ENCODE peak calls at places on chromosomes 16 and 17, in nine cellular contexts. Q is body of pancreas, R is tibial nerve, K is IMR-90, C is spleen, E is prostate gland, S is A549, B is heart left ventricle, L is H54. P is an unnamed sample.

GRCh38 chr17:78234261-78234865 is 2.9 kb downstream of the TMEM235 start:
- DNase-seq in Q (no peak), B (no peak), E (no peak), C (no peak), R (no peak), L (no peak), S (no peak), K (no peak), P (no peak)

GRCh38 chr17:41494524-41494923 is 4.8 kb upstream of the KRT36 start:
- DNase-seq in Q (no peak), C (no peak), B (no peak), S (no peak), E (no peak), K (peak), L (peak), R (no peak), P (no peak)

GRCh38 chr16:83561876-83562275 is 245.9 kb upstream of the HSBP1 start:
- DNase-seq in Q (no peak), K (peak), E (no peak), C (no peak), S (no peak), R (no peak), L (peak), B (no peak), P (no peak)

GRCh38 chr17:44969144-44969780 is 1.2 kb upstream of the C1QL1 start:
- DNase-seq in B (no peak), L (no peak), C (no peak), K (no peak), E (no peak), S (no peak), Q (no peak), R (no peak), P (no peak)

GRCh38 chr17:46045639-46046038 is 46.6 kb downstream of the STH start:
- DNase-seq in B (no peak), K (peak), E (no peak), Q (no peak), C (no peak), S (no peak), L (no peak), R (no peak), P (no peak)

GRCh38 chr16:55842369-55843104 is 9.6 kb upstream of the CES1 start:
- DNase-seq in C (no peak), S (peak), R (peak), Q (peak), E (peak), K (peak), B (no peak), L (peak), P (peak)

GRCh38 chr16:55003306-55003705 is 72.6 kb downstream of the IRX5 start:
- DNase-seq in S (no peak), K (no peak), B (no peak), C (no peak), L (no peak), E (no peak), R (no peak), Q (no peak), P (no peak)

GRCh38 chr16:29814592-29814991 is 1.4 kb upstream of the PAGR1 start:
- DNase-seq in E (no peak), B (no peak), C (peak), S (no peak), Q (no peak), R (no peak), K (no peak), L (no peak), P (no peak)

GRCh38 chr17:68657166-68657940 is 56.2 kb upstream of the FAM20A start:
- DNase-seq in B (no peak), C (no peak), R (no peak), E (no peak), S (no peak), L (no peak), K (no peak), Q (peak), P (no peak)

GRCh38 chr17:75077490-75078096 is 10.2 kb upstream of the SLC16A5 start:
- DNase-seq in K (no peak), C (peak), L (no peak), S (no peak), B (peak), E (peak), Q (peak), R (no peak), P (peak)

GRCh38 chr17:5434984-5435383 is 4.0 kb downstream of the C1QBP start:
- DNase-seq in S (no peak), E (no peak), R (no peak), L (no peak), Q (no peak), C (no peak), K (no peak), B (no peak), P (no peak)

GRCh38 chr17:5443728-5444127 is 4.8 kb upstream of the C1QBP start:
- DNase-seq in Q (no peak), B (no peak), L (no peak), S (no peak), K (no peak), C (no peak), E (no peak), R (no peak), P (no peak)

GRCh38 chr17:5439446-5439764 is 450 bp upstream of the C1QBP start:
- DNase-seq in B (no peak), C (no peak), S (no peak), K (no peak), L (no peak), E (no peak), Q (no peak), R (no peak), P (no peak)

GRCh38 chr17:5437721-5438317 is 1.1 kb downstream of the C1QBP start:
- DNase-seq in S (no peak), C (no peak), L (no peak), R (no peak), B (no peak), Q (no peak), K (peak), E (no peak), P (peak)

DNA sequence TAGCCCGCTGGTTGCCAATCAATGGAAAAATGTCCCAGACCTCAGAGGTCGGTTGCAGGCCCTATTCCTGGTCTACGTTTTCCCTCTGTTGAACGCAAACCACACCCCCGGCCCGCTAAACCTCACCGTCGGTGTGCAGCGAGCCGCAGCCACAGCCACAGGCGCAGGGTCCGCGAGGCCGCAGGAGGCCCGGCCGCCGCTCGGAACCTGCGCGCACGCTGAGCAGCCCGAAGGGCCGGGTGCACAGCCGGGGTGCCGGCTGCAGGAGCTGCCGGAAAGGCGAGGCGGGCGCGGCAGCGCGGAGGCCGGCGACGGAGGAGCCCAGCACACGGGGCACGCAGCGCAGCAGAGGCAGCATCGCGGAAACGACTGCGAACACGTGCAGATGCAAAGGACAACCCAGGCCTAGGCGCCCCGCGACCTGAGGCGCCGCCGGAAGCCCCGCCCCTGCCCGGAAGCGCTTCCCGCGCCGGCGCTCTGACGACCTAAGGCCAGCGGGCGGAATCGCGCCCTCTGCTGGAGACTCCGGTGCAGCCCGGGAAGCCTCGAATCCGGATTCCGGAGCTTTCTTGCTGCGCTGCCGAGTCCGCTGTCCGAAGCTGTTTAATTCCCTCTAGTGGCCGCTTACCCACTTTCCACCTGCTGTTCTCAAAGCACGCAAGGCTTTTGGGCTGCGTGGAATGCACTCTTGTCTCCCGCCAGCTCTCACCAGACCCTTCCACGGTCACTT is at the start of gene C1QBP:
- DNase-seq in E (peak), B (peak), C (peak), Q (peak), K (peak), S (peak), R (peak), L (peak), P (peak)
- TF ChIP-seq POLR2A in E (no peak), B (peak), C (no peak), Q (no peak), K (no peak), S (peak), R (peak), L (peak), P (peak)

DNA sequence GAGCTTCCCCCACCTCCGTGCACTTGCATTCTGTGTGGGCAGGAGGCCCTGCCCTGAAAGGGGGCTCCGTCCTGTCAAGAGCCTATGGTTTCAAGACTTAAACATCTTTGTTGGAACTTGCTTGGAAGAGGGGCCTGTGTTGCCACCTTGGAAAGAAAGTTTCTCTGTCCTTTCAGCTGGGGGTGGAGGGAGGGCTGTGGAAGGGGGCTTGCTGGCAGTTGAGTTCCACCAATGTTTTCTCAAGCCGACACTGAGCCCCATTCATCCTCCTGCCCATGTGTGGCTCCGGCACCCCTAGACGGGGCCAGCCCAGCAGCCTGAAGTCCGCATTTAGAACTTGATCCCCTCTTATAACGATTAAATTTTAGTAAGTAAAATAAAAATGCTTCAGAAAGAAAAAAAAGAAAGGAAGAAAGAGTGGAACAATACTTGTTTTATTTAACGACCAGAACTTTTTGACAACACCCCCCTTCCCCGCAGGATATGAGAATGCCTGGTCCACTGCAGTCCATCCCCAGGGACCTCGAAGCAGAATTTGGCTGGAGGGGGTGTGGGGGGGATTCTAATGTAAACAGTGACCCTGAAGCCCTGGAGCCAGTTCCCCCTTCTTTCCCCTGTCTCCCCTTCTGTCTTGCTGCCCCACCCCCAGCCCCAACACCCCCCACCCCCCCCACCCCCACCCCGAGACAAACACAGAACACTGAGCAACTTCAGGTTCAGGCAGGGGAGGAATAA is 26.9 kb upstream of the CLEC18A start:
- DNase-seq in S (no peak), C (no peak), Q (no peak), B (no peak), L (no peak), R (no peak), E (no peak), K (no peak), P (no peak)
- TF ChIP-seq POLR2A in S (no peak), C (no peak), Q (no peak), B (no peak), L (no peak), R (no peak), E (no peak), K (no peak), P (no peak)

DNA sequence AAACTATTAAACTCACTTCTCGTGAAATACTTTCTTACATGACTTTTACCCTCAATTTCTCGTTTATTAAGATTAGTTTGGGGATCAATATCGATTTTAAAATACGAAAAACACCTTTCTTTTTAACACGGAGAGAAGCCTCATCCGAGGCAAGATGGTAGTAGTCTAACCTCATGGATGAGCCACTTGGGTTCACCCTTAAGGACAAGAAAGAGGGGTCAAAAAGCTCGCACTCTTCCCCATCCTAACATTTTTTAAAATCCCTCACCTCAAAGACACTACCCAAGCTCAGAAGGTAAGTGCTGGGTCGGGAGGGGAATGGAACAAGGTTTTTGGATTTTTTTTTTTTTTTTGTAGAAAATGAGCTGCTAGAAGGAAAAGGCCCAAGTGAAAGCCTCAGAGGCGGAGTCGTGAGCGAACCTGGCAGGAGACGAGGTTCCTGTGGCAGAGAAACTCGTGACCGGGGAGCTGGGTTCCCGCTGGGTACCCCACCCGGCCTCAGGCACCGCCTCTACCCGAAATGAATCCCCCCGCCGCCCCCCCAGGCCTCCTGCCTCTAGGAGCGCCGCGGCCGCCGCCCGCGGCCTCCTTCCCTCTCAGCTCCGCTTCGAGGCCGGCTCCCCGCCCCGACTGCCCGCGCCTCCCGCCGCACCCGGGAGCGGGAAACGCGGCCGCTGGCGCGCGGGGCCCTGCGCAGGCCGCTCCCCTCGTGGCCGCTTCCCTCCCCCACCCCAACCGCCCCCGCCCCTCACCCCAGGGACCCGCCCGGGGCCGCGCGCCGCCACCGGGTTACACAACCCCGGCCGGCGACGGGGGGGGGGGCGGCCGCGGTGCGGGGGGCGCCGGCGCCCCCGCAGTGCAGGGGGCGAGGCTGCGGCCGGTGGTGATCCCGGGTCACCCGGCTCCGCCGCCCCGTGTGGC is 1.6 kb downstream of the NUFIP2 start:
- DNase-seq in C (peak), R (peak), Q (peak), K (peak), B (peak), E (peak), S (peak), L (peak), P (peak)
- TF ChIP-seq POLR2A in C (no peak), R (peak), Q (no peak), K (no peak), B (no peak), E (no peak), S (no peak), L (no peak), P (peak)

GRCh38 chr17:82490512-82491195 is 28.9 kb upstream of the FOXK2 start:
- DNase-seq in B (no peak), Q (no peak), R (no peak), K (no peak), C (no peak), E (no peak), L (no peak), S (no peak), P (no peak)

GRCh38 chr17:82489117-82489516 is 30.4 kb upstream of the FOXK2 start:
- DNase-seq in Q (no peak), R (peak), C (no peak), E (no peak), S (no peak), K (peak), L (peak), B (peak), P (no peak)

GRCh38 chr17:82486186-82487084 is 27.9 kb downstream of the NARF start:
- DNase-seq in C (no peak), Q (no peak), K (no peak), B (no peak), L (no peak), R (no peak), E (no peak), S (no peak), P (no peak)

GRCh38 chr17:82489851-82490511 is 29.6 kb upstream of the FOXK2 start:
- DNase-seq in L (no peak), Q (no peak), E (no peak), B (no peak), S (no peak), R (no peak), K (no peak), C (no peak), P (no peak)

GRCh38 chr17:82487898-82488297 is 29.4 kb downstream of the NARF start:
- DNase-seq in L (no peak), K (no peak), C (no peak), S (no peak), E (no peak), R (no peak), B (peak), Q (no peak), P (no peak)
- TF ChIP-seq POLR2A in L (no peak), K (no peak), C (no peak), S (no peak), E (no peak), R (no peak), B (no peak), Q (no peak), P (no peak)

DNA sequence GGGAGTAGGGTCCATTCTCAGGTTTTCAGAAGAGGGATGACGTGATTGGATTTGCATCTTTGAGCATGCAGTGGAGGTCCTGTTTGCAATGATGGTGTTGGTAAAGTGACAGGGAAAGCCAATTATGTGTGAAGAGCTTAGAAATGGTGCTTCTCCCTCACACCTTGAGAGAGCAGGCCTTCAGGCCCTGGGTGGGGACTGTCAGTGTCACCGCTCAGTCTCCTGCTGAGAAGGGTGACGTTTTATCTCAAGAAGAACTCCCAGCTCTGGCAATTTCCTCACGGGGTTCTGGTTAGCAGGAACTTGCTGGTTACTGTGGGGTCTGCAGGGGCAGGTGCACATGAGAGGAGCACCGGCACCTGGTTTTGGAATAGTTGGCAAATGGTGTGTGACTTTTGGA is 11.2 kb downstream of the PLCG2 start:
- DNase-seq in K (no peak), B (no peak), E (no peak), L (no peak), S (no peak), C (no peak), Q (no peak), R (no peak), P (no peak)
- TF ChIP-seq POLR2A in K (no peak), B (no peak), E (no peak), L (no peak), S (no peak), C (no peak), Q (no peak), R (no peak), P (no peak)

GRCh38 chr16:567362-568256 is 804 bp downstream of the NHLRC4 start:
- DNase-seq in E (no peak), S (no peak), Q (no peak), K (no peak), B (no peak), R (no peak), C (no peak), L (no peak), P (no peak)

GRCh38 chr16:568401-569258 is 1.1 kb upstream of the PIGQ start:
- DNase-seq in K (no peak), L (no peak), R (no peak), B (no peak), S (no peak), E (no peak), C (no peak), Q (no peak), P (peak)

GRCh38 chr16:566475-567361 is at the start of gene NHLRC4:
- DNase-seq in R (peak), C (peak), L (peak), B (peak), E (peak), Q (peak), S (no peak), K (peak), P (peak)

GRCh38 chr16:572865-573650 is 3.3 kb downstream of the PIGQ start:
- DNase-seq in S (no peak), K (no peak), E (no peak), R (no peak), B (no peak), C (no peak), Q (no peak), L (no peak), P (no peak)

GRCh38 chr16:569445-570254 is at the start of gene PIGQ:
- DNase-seq in E (peak), C (peak), S (peak), B (peak), R (peak), Q (peak), K (peak), L (peak), P (peak)
- TF ChIP-seq POLR2A in E (no peak), C (no peak), S (peak), B (peak), R (no peak), Q (no peak), K (no peak), L (no peak), P (no peak)

P was measured in erythroblast.